ENCODE peak calls at places on chromosome X, in nine cellular contexts. Q is astrocyte, C is tibial nerve, N is adrenal gland, O is lower lobe of right lung, X is HCT116, Z is upper lobe of left lung, Y is hepatocyte, K is fibroblast of lung. S is an unnamed sample.

GRCh38 chrX:74492720-74493201 is 71.5 kb downstream of the SLC16A2 start:
- DNase-seq in C (no peak), N (no peak), O (no peak), X (no peak), Y (no peak), Z (no peak), Q (no peak), K (no peak), S (no peak)

GRCh38 chrX:109472939-109473713 is 8.8 kb downstream of the GUCY2F start:
- DNase-seq in Q (peak), Y (peak), N (peak), K (peak), X (peak), O (no peak), C (no peak), Z (no peak), S (peak)

GRCh38 chrX:13864264-13864663 is 47.4 kb upstream of the GPM6B start:
- DNase-seq in Y (no peak), Q (peak), K (peak), O (no peak), X (no peak), N (no peak), Z (peak), C (no peak), S (no peak)

GRCh38 chrX:73448379-73448778 is 1.5 kb downstream of the CDX4 start:
- DNase-seq in C (no peak), X (no peak), K (no peak), O (no peak), Q (no peak), Z (peak), Y (no peak), N (no peak), S (no peak)

GRCh38 chrX:37686348-37686736 is 751 bp downstream of the XK start:
- DNase-seq in K (no peak), Q (no peak), Z (no peak), X (no peak), N (no peak), C (no peak), O (no peak), Y (no peak), S (no peak)

GRCh38 chrX:12308420-12308819 is 170.1 kb downstream of the FRMPD4 start:
- DNase-seq in C (no peak), O (no peak), N (no peak), Z (no peak), X (no peak), Y (no peak), K (no peak), Q (no peak), S (no peak)

GRCh38 chrX:45329217-45329616 is 128.5 kb upstream of the DIPK2B start:
- DNase-seq in Z (no peak), K (no peak), C (no peak), Q (peak), X (peak), N (no peak), Y (no peak), O (no peak), S (no peak)

GRCh38 chrX:37697169-37697760 is 11.7 kb downstream of the XK start:
- DNase-seq in X (no peak), Y (no peak), C (no peak), O (no peak), K (no peak), Q (peak), Z (no peak), N (no peak), S (peak)

GRCh38 chrX:75547783-75548182 is 24.9 kb upstream of the ZDHHC15 start:
- DNase-seq in Z (no peak), N (peak), O (peak), C (peak), Q (no peak), K (no peak), Y (peak), X (no peak), S (no peak)

GRCh38 chrX:56764153-56764974 is 35.3 kb downstream of the NBDY start:
- DNase-seq in K (peak), O (no peak), N (peak), Q (peak), C (peak), X (peak), Y (peak), Z (peak), S (peak)

GRCh38 chrX:21840199-21840557 is 761 bp downstream of the MBTPS2 start:
- DNase-seq in C (no peak), O (no peak), Z (no peak), K (no peak), N (no peak), X (no peak), Y (no peak), Q (peak), S (no peak)

GRCh38 chrX:111511477-111511876 is at the start of gene SERTM2:
- DNase-seq in Z (no peak), K (no peak), X (no peak), O (no peak), Q (peak), Y (peak), C (no peak), N (no peak), S (no peak)

GRCh38 chrX:12378706-12379105 is 240.4 kb downstream of the FRMPD4 start:
- DNase-seq in C (no peak), Q (no peak), Y (no peak), X (no peak), Z (no peak), K (no peak), N (no peak), O (no peak), S (no peak)

GRCh38 chrX:118530537-118530936 is 34.9 kb downstream of the DOCK11 start:
- DNase-seq in C (no peak), N (no peak), Q (peak), X (no peak), Z (no peak), K (peak), O (no peak), Y (no peak), S (no peak)

GRCh38 chrX:7139202-7140081 is 8.1 kb upstream of the STS start:
- DNase-seq in N (peak), Q (peak), Z (no peak), K (peak), C (no peak), X (no peak), Y (no peak), O (no peak), S (no peak)

GRCh38 chrX:2589186-2590020 is 88.6 kb upstream of the DHRSX start:
- DNase-seq in Z (no peak), K (no peak), C (peak), Q (no peak), O (no peak), X (no peak), N (no peak), Y (no peak), S (peak)

GRCh38 chrX:31331045-31331444 is 259.2 kb upstream of the FTHL17 start:
- DNase-seq in O (no peak), Y (no peak), Q (peak), Z (no peak), C (no peak), X (no peak), N (no peak), K (no peak), S (no peak)
- TF ChIP-seq CTCF in O (no peak), Y (no peak), Q (no peak), Z (no peak), C (no peak), X (no peak), N (no peak), K (no peak), S (no peak)

DNA sequence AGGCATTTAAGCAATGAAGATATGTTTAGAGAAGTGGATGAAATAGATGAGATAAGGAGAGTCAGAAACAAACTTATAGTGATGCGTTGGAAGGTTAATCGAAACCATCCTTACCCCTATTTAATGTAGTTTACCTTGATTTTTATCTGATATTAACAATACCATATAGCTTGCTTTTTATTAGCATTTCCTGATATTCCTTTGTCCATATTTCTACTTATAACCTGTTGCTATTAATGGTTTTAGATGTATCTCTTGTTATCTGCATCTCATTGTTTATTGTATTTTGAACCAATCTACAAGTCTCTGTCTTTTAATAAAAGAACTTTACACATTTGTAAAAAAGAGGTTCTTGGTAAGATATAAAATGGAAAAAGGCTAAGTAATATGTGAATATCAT is 1.6 kb downstream of the TCEAL9 start:
- DNase-seq in K (no peak), Q (no peak), Y (no peak), O (no peak), X (no peak), C (no peak), N (no peak), Z (no peak), S (no peak)
- H3K27ac ChIP-seq in K (no peak), Q (no peak), Y (peak), O (no peak), X (no peak), C (no peak), N (no peak), Z (no peak), S (no peak)

GRCh38 chrX:72297953-72298730 is 7.6 kb downstream of the CITED1 start:
- DNase-seq in Z (no peak), N (no peak), C (no peak), Q (no peak), Y (no peak), X (no peak), K (no peak), O (no peak), S (no peak)
- TF ChIP-seq CTCF in Z (no peak), N (peak), C (no peak), Q (no peak), Y (no peak), X (no peak), K (peak), O (no peak), S (no peak)

GRCh38 chrX:27590044-27590443 is at the start of gene DCAF8L2:
- DNase-seq in Z (no peak), O (no peak), Y (no peak), K (no peak), Q (no peak), C (no peak), X (no peak), N (no peak), S (no peak)

GRCh38 chrX:27597506-27597905 is 7.4 kb downstream of the DCAF8L2 start:
- DNase-seq in Y (no peak), K (no peak), Q (peak), O (no peak), N (no peak), Z (no peak), C (no peak), X (no peak), S (no peak)

GRCh38 chrX:27591938-27592337 is 1.8 kb downstream of the DCAF8L2 start:
- DNase-seq in Z (peak), K (no peak), N (no peak), Y (no peak), Q (no peak), X (no peak), O (no peak), C (no peak), S (no peak)
- H3K27ac ChIP-seq in Z (no peak), K (no peak), N (no peak), Y (no peak), Q (no peak), X (no peak), O (no peak), C (no peak), S (no peak)

DNA sequence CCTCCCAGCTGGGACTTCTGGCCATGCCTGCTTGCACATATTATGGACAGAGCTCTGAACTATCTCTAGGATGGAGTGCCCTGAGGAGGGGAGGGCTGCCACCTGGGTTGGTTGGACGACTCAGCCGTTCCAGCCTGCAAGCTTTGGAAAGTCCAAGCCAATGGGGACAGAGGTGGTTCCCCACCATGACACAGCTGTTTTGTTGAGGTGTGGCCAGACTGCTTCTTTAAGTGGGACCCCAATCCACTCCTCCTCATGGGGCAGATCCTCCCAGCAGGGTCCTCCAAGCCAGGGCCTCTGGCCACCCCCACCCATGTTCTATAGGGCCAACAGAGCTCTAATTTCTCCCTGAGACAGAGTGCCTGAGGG is 22.7 kb downstream of the F8A3 start:
- DNase-seq in N (no peak), C (no peak), Q (no peak), X (no peak), Z (no peak), K (no peak), Y (no peak), O (no peak), S (no peak)
- TF ChIP-seq CTCF in N (no peak), C (no peak), Q (no peak), X (no peak), Z (no peak), K (no peak), Y (no peak), O (no peak), S (no peak)